ENCODE peak calls at places on chromosomes 1 and 21, in seven cellular contexts. O, X, Z, A, M, H and I are unnamed samples. For H3K4me1, the result is how much of the 10 kb centered on the place peaks cover.

GRCh38 chr1:113783254-113784103 is 24.2 kb upstream of the PHTF1 start:
- DNase-seq in X (peak), H (no peak), O (no peak), A (no peak), Z (peak), M (no peak), I (peak)

GRCh38 chr1:91836307-91837056 is 49.5 kb downstream of the TGFBR3 start:
- DNase-seq in A (no peak), Z (no peak), H (no peak), O (no peak), X (no peak), M (no peak), I (no peak)

GRCh38 chr1:96538883-96539282 is 182.7 kb upstream of the PTBP2 start:
- DNase-seq in O (peak), X (no peak), M (no peak), H (no peak), A (no peak), Z (no peak), I (no peak)

GRCh38 chr1:32761253-32761877 is 55.8 kb downstream of the YARS1 start:
- DNase-seq in M (no peak), X (no peak), A (peak), Z (no peak), O (no peak), H (no peak), I (no peak)

GRCh38 chr1:155063550-155064108 is at the start of gene EFNA4:
- DNase-seq in M (peak), Z (peak), X (peak), O (peak), H (peak), A (peak), I (peak)

GRCh38 chr1:177847843-177848242 is 122.0 kb downstream of the SEC16B start:
- DNase-seq in O (no peak), X (no peak), A (no peak), M (no peak), H (no peak), Z (no peak), I (no peak)

GRCh38 chr1:60504206-60504868 is 430.8 kb upstream of the C1orf87 start:
- DNase-seq in H (no peak), O (no peak), Z (no peak), A (no peak), X (no peak), M (no peak), I (no peak)

GRCh38 chr1:85397490-85398044 is 67.4 kb downstream of the DDAH1 start:
- DNase-seq in A (no peak), O (no peak), M (no peak), X (no peak), H (no peak), Z (no peak), I (no peak)

GRCh38 chr1:41514381-41514780 is 29.9 kb upstream of the EDN2 start:
- DNase-seq in O (no peak), A (no peak), X (no peak), H (no peak), M (no peak), Z (no peak), I (peak)

GRCh38 chr1:33086384-33086850 is 5.5 kb downstream of the AZIN2 start:
- DNase-seq in M (peak), X (peak), O (peak), H (peak), Z (no peak), A (peak), I (peak)

GRCh38 chr1:32780005-32780404 is 37.2 kb downstream of the YARS1 start:
- DNase-seq in A (no peak), Z (no peak), O (no peak), X (no peak), H (no peak), M (no peak), I (no peak)

GRCh38 chr1:230124187-230125128 is 57.4 kb downstream of the GALNT2 start:
- DNase-seq in X (no peak), Z (no peak), H (no peak), M (no peak), O (no peak), A (no peak), I (no peak)

GRCh38 chr1:182181167-182181572 is 119.7 kb upstream of the ZNF648 start:
- DNase-seq in H (no peak), A (no peak), X (no peak), M (no peak), Z (no peak), O (no peak), I (peak)

GRCh38 chr1:221778535-221779142 is 36.8 kb upstream of the DUSP10 start:
- DNase-seq in Z (peak), M (no peak), H (no peak), A (no peak), X (peak), O (no peak), I (no peak)

GRCh38 chr1:219443763-219444162 is 169.1 kb downstream of the ZC3H11B start:
- DNase-seq in M (no peak), A (no peak), Z (no peak), X (no peak), H (no peak), O (no peak), I (no peak)

GRCh38 chr1:117818456-117818855 is 111.0 kb downstream of the GDAP2 start:
- DNase-seq in A (no peak), X (no peak), M (no peak), Z (no peak), H (no peak), O (no peak), I (no peak)

GRCh38 chr1:31467005-31467674 is 54.1 kb downstream of the SERINC2 start:
- DNase-seq in A (no peak), O (no peak), H (no peak), X (no peak), Z (no peak), M (no peak), I (no peak)

GRCh38 chr1:62841587-62842169 is 57.7 kb downstream of the ATG4C start:
- DNase-seq in Z (peak), A (no peak), O (no peak), X (no peak), M (peak), H (peak), I (peak)

GRCh38 chr1:41503507-41504125 is 19.1 kb upstream of the EDN2 start:
- DNase-seq in H (no peak), M (no peak), Z (no peak), X (no peak), O (no peak), A (no peak), I (no peak)

GRCh38 chr1:178962853-178963810 is 62.6 kb upstream of the FAM20B start:
- DNase-seq in M (no peak), X (no peak), O (no peak), Z (no peak), H (no peak), A (no peak), I (no peak)

GRCh38 chr1:222382171-222382570 is 165.7 kb downstream of the HHIPL2 start:
- DNase-seq in O (no peak), X (no peak), A (no peak), Z (no peak), M (no peak), H (no peak), I (no peak)

GRCh38 chr1:74773540-74773939 is 40.6 kb downstream of the TYW3 start:
- DNase-seq in H (no peak), X (no peak), O (no peak), M (no peak), A (no peak), Z (no peak), I (no peak)

GRCh38 chr1:115329965-115330364 is 8.1 kb downstream of the NGF start:
- DNase-seq in H (no peak), A (no peak), X (no peak), O (no peak), M (no peak), Z (no peak), I (no peak)

GRCh38 chr1:61271412-61271789 is 189.0 kb downstream of the NFIA start:
- DNase-seq in O (no peak), M (no peak), A (no peak), H (no peak), Z (no peak), X (no peak), I (no peak)

GRCh38 chr1:94855307-94855700 is 35.1 kb downstream of the SLC44A3 start:
- DNase-seq in H (no peak), O (no peak), X (no peak), A (no peak), Z (no peak), M (no peak), I (no peak)

GRCh38 chr1:60510162-60510561 is 436.6 kb upstream of the C1orf87 start:
- DNase-seq in Z (no peak), M (no peak), A (no peak), X (no peak), O (no peak), H (no peak), I (no peak)

DNA sequence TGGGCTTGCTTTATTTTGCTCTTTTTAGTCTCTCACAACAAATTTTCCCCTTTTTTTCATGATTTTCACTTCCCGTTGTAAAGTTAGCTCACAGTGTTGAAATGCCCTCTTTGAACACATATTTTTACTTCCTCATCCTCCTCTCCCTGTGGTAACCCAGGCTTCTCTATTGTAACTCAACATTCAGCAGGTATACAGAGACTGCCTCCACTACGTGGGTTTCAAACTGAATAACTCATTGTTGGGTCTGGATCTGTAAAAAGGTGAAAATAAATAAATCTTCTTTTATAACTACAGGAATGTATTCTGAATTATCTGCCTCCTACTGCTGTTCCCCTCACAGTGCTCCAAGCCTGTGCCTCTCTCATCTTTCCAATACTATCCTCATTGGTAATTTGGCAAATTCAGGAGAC is 166.4 kb downstream of the RUNX1 start:
- DNase-seq in M (no peak), Z (no peak), A (no peak), H (no peak), X (no peak), O (no peak), I (no peak)
- H3K4me1 ChIP-seq in M (half or more), Z (under half), A (under half), H (under half), X (under half), O (under half), I (under half)

GRCh38 chr1:199295102-199295501 is 656.3 kb downstream of the PTPRC start:
- DNase-seq in O (no peak), X (no peak), Z (no peak), H (no peak), M (no peak), A (no peak), I (no peak)
- H3K4me1 ChIP-seq in O (under half), X (under half), Z (under half), H (under half), M (under half), A (under half), I (under half)

DNA sequence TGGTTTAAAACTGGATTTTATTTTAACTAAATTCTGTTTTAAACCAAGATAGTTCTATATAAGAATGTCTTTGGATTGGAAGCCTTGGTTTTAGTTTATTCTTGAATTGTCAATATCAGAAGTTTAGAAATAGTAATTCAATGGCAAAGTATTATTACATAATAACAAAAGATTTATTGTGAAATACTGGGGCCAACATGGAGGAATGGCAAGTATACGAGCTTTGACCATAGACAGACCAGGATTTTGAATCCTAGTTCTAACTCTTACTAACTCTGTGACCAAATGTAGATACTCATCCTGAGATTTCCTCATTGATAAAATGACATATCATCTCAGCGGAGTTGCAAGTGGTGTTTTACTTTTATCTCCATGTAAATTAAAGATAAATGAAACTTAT is 63.3 kb downstream of the CAMSAP2 start:
- DNase-seq in X (no peak), A (no peak), Z (no peak), H (no peak), M (no peak), O (no peak), I (no peak)
- H3K4me1 ChIP-seq in X (under half), A (under half), Z (under half), H (under half), M (under half), O (under half), I (under half)

GRCh38 chr1:42945171-42945570 is 13.5 kb downstream of the SLC2A1 start:
- DNase-seq in M (no peak), A (no peak), X (no peak), H (no peak), Z (peak), O (no peak), I (no peak)
- H3K4me1 ChIP-seq in M (half or more), A (half or more), X (under half), H (under half), Z (half or more), O (half or more), I (half or more)

GRCh38 chr1:236702995-236703394 is 16.7 kb downstream of the ACTN2 start:
- DNase-seq in A (no peak), H (no peak), Z (no peak), X (no peak), O (no peak), M (no peak), I (no peak)
- H3K4me1 ChIP-seq in A (under half), H (under half), Z (under half), X (under half), O (under half), M (under half), I (under half)

GRCh38 chr1:202568466-202569196 is 141.6 kb downstream of the SYT2 start:
- DNase-seq in A (no peak), O (no peak), X (no peak), Z (no peak), M (no peak), H (no peak), I (no peak)
- H3K4me1 ChIP-seq in A (half or more), O (half or more), X (under half), Z (under half), M (under half), H (under half), I (under half)